ENCODE peak calls at places on chromosomes 3 and 15, in ten cellular contexts. N is AG04449, J is testis, T is progenitor cell of endocrine pancreas, M is fibroblast of the aortic adventitia, C is AG09319, W is T follicular helper cell, X is osteoblast, O is mesothelial cell of epicardium, I is T-helper 9 cell. P is an unnamed sample.

GRCh38 chr3:123884258-123884831 is at the start of gene MYLK:
- DNase-seq in I (no peak), W (no peak), N (peak; percentile 42), X (peak; percentile 96), M (peak; percentile 82), C (peak; percentile 76), T (peak; percentile 78), O (peak; percentile 60), J (peak; percentile 79), P (no peak)

GRCh38 chr3:50167069-50167781 is 12.1 kb downstream of the SEMA3F start:
- DNase-seq in T (no peak), M (no peak), C (no peak), W (no peak), I (no peak), J (no peak), X (no peak), O (no peak), N (no peak), P (no peak)

GRCh38 chr3:1942751-1943150 is 155.9 kb upstream of the CNTN4 start:
- DNase-seq in X (no peak), W (no peak), C (no peak), N (no peak), M (no peak), O (no peak), T (no peak), I (no peak), J (no peak), P (no peak)

GRCh38 chr3:59791774-59792308 is 742.0 kb upstream of the CFAP20DC start:
- DNase-seq in C (no peak), O (no peak), X (no peak), W (no peak), M (no peak), J (no peak), N (no peak), I (no peak), T (no peak), P (no peak)

GRCh38 chr3:185455860-185456259 is 43.0 kb downstream of the TMEM41A start:
- DNase-seq in W (no peak), M (no peak), J (no peak), C (no peak), N (no peak), I (no peak), X (no peak), T (no peak), O (no peak), P (no peak)

GRCh38 chr3:120599211-120599610 is 3.1 kb downstream of the NDUFB4 start:
- DNase-seq in X (no peak), J (no peak), T (no peak), M (no peak), C (no peak), O (no peak), N (no peak), I (no peak), W (no peak), P (no peak)

GRCh38 chr15:57017024-57017423 is 98.6 kb downstream of the TCF12 start:
- DNase-seq in I (no peak), M (peak; percentile 36), W (no peak), O (no peak), C (no peak), J (no peak), T (no peak), X (no peak), N (no peak), P (no peak)

GRCh38 chr3:15151166-15151565 is 52.2 kb upstream of the RBSN start:
- DNase-seq in M (peak; percentile 2), C (no peak), N (no peak), W (no peak), O (no peak), T (no peak), I (no peak), X (no peak), J (no peak), P (no peak)

GRCh38 chr3:111210866-111211564 is 139.4 kb downstream of the NECTIN3 start:
- DNase-seq in X (peak; percentile 49), O (no peak), M (peak; percentile 11), C (no peak), I (no peak), N (no peak), W (no peak), J (no peak), T (no peak), P (no peak)

GRCh38 chr3:98702166-98702565 is 61.0 kb upstream of the ST3GAL6 start:
- DNase-seq in N (no peak), X (no peak), I (no peak), W (no peak), O (no peak), C (no peak), M (peak; percentile 26), J (no peak), T (no peak), P (no peak)

GRCh38 chr15:84834227-84834955 is 17.2 kb downstream of the ALPK3 start:
- DNase-seq in I (no peak), N (no peak), X (no peak), M (no peak), T (no peak), W (no peak), C (no peak), O (no peak), J (no peak), P (no peak)

GRCh38 chr3:156259896-156260788 is 139.8 kb downstream of the KCNAB1 start:
- DNase-seq in N (no peak), I (no peak), X (no peak), M (peak; percentile 6), O (no peak), W (no peak), T (no peak), C (no peak), J (no peak), P (no peak)

GRCh38 chr3:155744626-155745324 is at the start of gene PLCH1:
- DNase-seq in M (peak; percentile 47), T (peak; percentile 59), J (peak; percentile 74), I (peak; percentile 31), W (peak; percentile 34), X (peak; percentile 88), O (peak; percentile 47), C (peak; percentile 4), N (no peak), P (peak; percentile 15)

GRCh38 chr3:114079761-114080160 is 23.2 kb downstream of the QTRT2 start:
- DNase-seq in J (no peak), W (no peak), C (no peak), N (no peak), M (peak; percentile 43), O (no peak), I (no peak), T (no peak), X (no peak), P (no peak)

GRCh38 chr3:138472141-138472825 is 37.9 kb downstream of the ESYT3 start:
- DNase-seq in C (no peak), O (no peak), J (no peak), W (no peak), I (no peak), N (no peak), X (no peak), T (no peak), M (peak; percentile 40), P (no peak)

GRCh38 chr3:176739169-176739568 is 458.1 kb downstream of the TBL1XR1 start:
- DNase-seq in W (no peak), J (no peak), N (no peak), O (no peak), M (no peak), X (no peak), C (no peak), I (no peak), T (no peak), P (no peak)

GRCh38 chr15:50049871-50050270 is 69.2 kb downstream of the ATP8B4 start:
- DNase-seq in X (no peak), O (no peak), J (no peak), I (no peak), W (no peak), T (no peak), C (peak; percentile 36), N (no peak), M (peak; percentile 70), P (no peak)

GRCh38 chr15:68408971-68409370 is 23.0 kb downstream of the ITGA11 start:
- DNase-seq in X (no peak), I (no peak), T (no peak), M (no peak), W (no peak), C (no peak), J (no peak), N (no peak), O (no peak), P (no peak)

GRCh38 chr3:195900426-195901355 is 7.7 kb downstream of the TNK2 start:
- DNase-seq in J (peak; percentile 85), O (no peak), I (no peak), M (no peak), N (no peak), T (no peak), C (no peak), X (peak; percentile 98), W (no peak), P (no peak)

GRCh38 chr15:60390231-60390630 is 7.6 kb downstream of the ANXA2 start:
- DNase-seq in N (no peak), M (peak; percentile 32), O (no peak), J (no peak), X (no peak), I (no peak), T (no peak), C (no peak), W (no peak), P (no peak)

GRCh38 chr3:125479091-125479490 is 40.9 kb downstream of the SNX4 start:
- DNase-seq in J (no peak), M (no peak), I (no peak), X (no peak), C (no peak), T (no peak), O (no peak), W (no peak), N (no peak), P (no peak)

GRCh38 chr3:137946341-137946973 is 63.5 kb upstream of the CLDN18 start:
- DNase-seq in W (peak; percentile 9), M (peak; percentile 74), N (peak; percentile 9), T (peak; percentile 30), I (peak; percentile 4), X (no peak), J (peak; percentile 73), C (peak; percentile 34), O (peak; percentile 34), P (peak; percentile 2)

GRCh38 chr15:62469874-62470688 is 305.0 kb upstream of the C2CD4B start:
- DNase-seq in W (no peak), I (no peak), T (no peak), X (peak; percentile 91), O (no peak), M (peak; percentile 97), J (no peak), N (peak; percentile 64), C (no peak), P (no peak)

GRCh38 chr15:43469867-43470266 is 23.1 kb downstream of the TP53BP1 start:
- DNase-seq in J (no peak), X (peak; percentile 81), W (no peak), I (no peak), N (no peak), O (no peak), T (no peak), C (no peak), M (peak; percentile 79), P (no peak)

GRCh38 chr3:186109897-186110803 is 1.3 kb upstream of the ETV5 start:
- DNase-seq in X (peak; percentile 90), N (no peak), J (peak; percentile 39), W (no peak), C (no peak), O (no peak), T (no peak), M (peak; percentile 44), I (no peak), P (no peak)

GRCh38 chr15:83061680-83062079 is 5.4 kb downstream of the BTBD1 start:
- DNase-seq in X (no peak), C (no peak), M (no peak), W (no peak), T (no peak), O (no peak), I (no peak), J (no peak), N (peak; percentile 34), P (no peak)

GRCh38 chr15:29405564-29405963 is 135.9 kb upstream of the NSMCE3 start:
- DNase-seq in I (no peak), O (no peak), T (no peak), W (no peak), M (no peak), N (no peak), X (no peak), J (no peak), C (no peak), P (no peak)

GRCh38 chr3:48039487-48040190 is 23.4 kb upstream of the MAP4 start:
- DNase-seq in C (no peak), T (no peak), X (peak; percentile 54), J (no peak), I (no peak), W (no peak), M (peak; percentile 66), O (no peak), N (no peak), P (no peak)

P was measured in effector memory CD8-positive, alpha-beta T cell.